ENCODE peak calls at places on chromosomes 5 and 9, in four cellular contexts. X is non-pigmented ciliary epithelial cell, T is GM03348, U is activated T-cell treated with anti-CD3 and anti-CD28 coated beads for 1 hour. D is an unnamed sample.

GRCh38 chr9:35749515-35750255 is 598 bp downstream of the RGP1 start:
- DNase-seq in X (no peak), T (peak), U (peak), D (no peak)

GRCh38 chr5:164298165-164298564 is 792.7 kb downstream of the MAT2B start:
- DNase-seq in X (no peak), T (no peak), U (no peak), D (no peak)

GRCh38 chr9:108565651-108566378 is 290.0 kb downstream of the ACTL7B start:
- DNase-seq in X (peak), T (peak), U (no peak), D (peak)

GRCh38 chr5:39661026-39661779 is 236.4 kb upstream of the DAB2 start:
- DNase-seq in X (peak), T (no peak), U (no peak), D (no peak)

GRCh38 chr9:118321823-118322222 is 617.6 kb downstream of the TLR4 start:
- DNase-seq in X (no peak), T (no peak), U (no peak), D (no peak)

GRCh38 chr5:149409268-149409948 is 30.3 kb upstream of the IL17B start:
- DNase-seq in X (no peak), T (no peak), U (no peak), D (peak)

GRCh38 chr5:138303365-138303764 is 28.2 kb downstream of the CDC25C start:
- DNase-seq in X (peak), T (peak), U (no peak), D (no peak)

GRCh38 chr9:82598254-82599039 is 464.5 kb downstream of the RASEF start:
- DNase-seq in X (no peak), T (no peak), U (no peak), D (no peak)

D was measured in hepatic stellate cell.